ENCODE peak calls at places on chromosome 1, in four cellular contexts. P is sigmoid colon, G is SK-N-SH, C is stomach. J is an unnamed sample.

GRCh38 chr1:158101944-158102343 is 78.8 kb upstream of the CD1D start:
- DNase-seq in P (no peak), G (no peak), C (no peak), J (no peak)

GRCh38 chr1:76433528-76433927 is 359.0 kb downstream of the ST6GALNAC3 start:
- DNase-seq in P (no peak), G (no peak), C (no peak), J (no peak)

GRCh38 chr1:234486858-234487830 is 8.2 kb upstream of the TARBP1 start:
- DNase-seq in P (no peak), G (peak; percentile 34), C (peak; percentile 38), J (peak; percentile 58)

GRCh38 chr1:205226868-205227583 is 720 bp upstream of the TMCC2 start:
- DNase-seq in P (no peak), G (peak; percentile 39), C (no peak), J (peak; percentile 47)

GRCh38 chr1:243470492-243470891 is 214.7 kb downstream of the SDCCAG8 start:
- DNase-seq in P (no peak), G (no peak), C (no peak), J (no peak)

GRCh38 chr1:45979778-45980176 is 152.7 kb downstream of the PIK3R3 start:
- DNase-seq in P (no peak), G (no peak), C (no peak), J (no peak)

GRCh38 chr1:177923441-177923840 is 46.4 kb downstream of the SEC16B start:
- DNase-seq in P (no peak), G (no peak), C (no peak), J (no peak)

GRCh38 chr1:53069265-53069662 is 7.3 kb downstream of the PODN start:
- DNase-seq in P (peak; percentile 52), G (peak; percentile 26), C (no peak), J (no peak)

GRCh38 chr1:223792046-223792445 is 53.7 kb downstream of the TP53BP2 start:
- DNase-seq in P (no peak), G (no peak), C (no peak), J (no peak)

GRCh38 chr1:116486424-116486823 is 84.4 kb downstream of the CD58 start:
- DNase-seq in P (no peak), G (no peak), C (no peak), J (no peak)
- TF ChIP-seq EP300 in P (no peak), G (no peak), C (no peak), J (no peak)

DNA sequence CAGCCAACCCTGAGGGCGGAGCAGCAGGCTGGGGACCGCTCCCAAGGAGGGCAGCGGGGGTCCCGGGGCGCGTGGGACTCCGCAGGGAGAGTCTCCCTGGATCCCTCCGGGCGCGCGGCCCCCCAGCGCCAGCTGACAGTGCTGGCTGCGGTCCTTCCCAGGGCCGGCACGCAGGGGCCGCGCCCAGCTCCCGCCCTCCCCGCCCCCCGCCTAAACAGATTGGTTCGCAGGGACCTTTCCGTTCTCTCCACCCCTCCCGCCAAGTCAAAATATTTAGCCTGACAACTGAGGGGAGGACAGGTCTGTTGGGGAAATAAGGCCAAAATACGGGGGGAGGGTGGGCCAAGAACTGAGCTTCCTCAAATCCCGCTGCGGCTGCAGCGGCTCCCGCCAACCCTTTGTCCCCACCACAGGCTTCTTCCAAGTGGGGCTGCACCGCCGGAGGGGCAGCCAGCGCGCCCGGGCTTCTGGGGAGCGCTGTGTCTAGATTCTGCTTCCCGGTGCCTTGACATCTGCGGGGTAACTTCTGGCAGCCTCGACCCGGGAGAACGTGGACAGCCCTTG is at the start of gene INSRR:
- DNase-seq in P (no peak), G (peak; percentile 73), C (no peak), J (no peak)
- H3K4me1 ChIP-seq in P (peaks cover 29% of the 10 kb centered on the region), G (peaks cover 3% of the 10 kb centered on the region), C (peaks cover 30% of the 10 kb centered on the region), J (peaks cover 2% of the 10 kb centered on the region)

GRCh38 chr1:32321712-32322291 is 14.2 kb downstream of the MARCKSL1 start:
- DNase-seq in P (peak; percentile 14), G (no peak), C (peak; percentile 88), J (no peak)
- TF ChIP-seq EP300 in P (no peak), G (no peak), C (no peak), J (no peak)

DNA sequence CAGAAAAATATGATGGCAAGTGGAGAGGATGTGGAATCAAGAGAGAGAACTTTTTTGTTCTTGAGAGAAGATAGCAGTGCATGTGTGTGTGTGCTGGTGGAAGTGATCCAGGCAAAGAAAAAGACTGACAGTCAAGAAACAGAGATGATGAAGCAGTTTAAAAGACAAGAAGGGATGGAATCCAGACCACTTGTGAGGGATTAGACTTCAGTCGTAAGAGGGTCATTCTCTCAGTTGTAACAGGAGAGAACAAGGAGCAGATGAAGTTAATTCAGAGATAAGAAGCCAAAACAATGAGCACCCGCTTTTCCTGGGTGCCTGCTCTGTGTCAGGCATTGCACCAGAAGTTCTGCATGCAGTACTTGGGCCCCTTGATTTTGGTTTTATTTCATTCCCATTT is 76.6 kb downstream of the RNF220 start:
- DNase-seq in P (no peak), G (no peak), C (no peak), J (no peak)
- H3K4me1 ChIP-seq in P (peaks cover 14% of the 10 kb centered on the region), G (no peaks in the 10 kb centered on the region), C (no peaks in the 10 kb centered on the region), J (no peaks in the 10 kb centered on the region)

DNA sequence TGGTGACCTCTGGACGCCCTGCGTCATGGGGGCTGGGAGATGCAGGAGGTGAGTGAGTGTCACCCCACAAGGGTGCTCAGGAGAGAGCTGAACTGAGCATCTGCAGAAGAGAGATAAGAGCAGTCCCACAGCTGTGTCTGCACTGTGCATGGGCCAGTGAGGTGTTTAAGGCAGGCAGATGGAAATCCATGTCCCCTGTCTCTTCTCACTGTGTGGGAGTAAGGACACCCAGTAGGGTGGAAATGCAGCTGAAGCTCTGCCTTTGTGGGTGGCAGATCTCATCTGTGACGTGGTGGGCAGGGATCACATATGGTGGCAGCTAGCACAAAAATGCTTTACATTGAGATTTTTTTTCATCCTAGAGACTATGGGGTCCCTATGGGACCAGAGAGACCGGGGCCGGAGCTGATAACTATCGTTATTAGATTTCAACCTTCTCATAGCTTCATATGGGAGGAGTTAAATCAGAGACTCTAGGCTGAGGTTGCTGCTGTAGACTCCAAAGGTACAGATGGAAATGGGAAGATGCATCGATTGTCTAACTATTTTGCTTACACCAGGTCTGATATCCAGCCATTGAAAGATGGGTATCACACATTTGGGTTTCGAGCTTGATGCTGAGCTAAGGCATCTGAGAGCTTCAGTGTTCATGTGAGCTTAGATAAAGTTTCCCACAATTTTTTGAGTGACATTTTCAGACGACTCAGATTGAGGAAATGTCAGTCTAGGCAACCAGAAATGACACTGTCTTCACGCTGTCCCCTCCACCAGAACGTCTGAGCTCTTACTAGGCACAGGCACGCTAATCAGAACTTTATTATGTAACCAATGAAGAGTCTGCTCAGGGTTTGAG is 65.3 kb upstream of the PSEN2 start:
- DNase-seq in P (no peak), G (peak; percentile 21), C (no peak), J (no peak)
- TF ChIP-seq EP300 in P (no peak), G (no peak), C (no peak), J (no peak)

DNA sequence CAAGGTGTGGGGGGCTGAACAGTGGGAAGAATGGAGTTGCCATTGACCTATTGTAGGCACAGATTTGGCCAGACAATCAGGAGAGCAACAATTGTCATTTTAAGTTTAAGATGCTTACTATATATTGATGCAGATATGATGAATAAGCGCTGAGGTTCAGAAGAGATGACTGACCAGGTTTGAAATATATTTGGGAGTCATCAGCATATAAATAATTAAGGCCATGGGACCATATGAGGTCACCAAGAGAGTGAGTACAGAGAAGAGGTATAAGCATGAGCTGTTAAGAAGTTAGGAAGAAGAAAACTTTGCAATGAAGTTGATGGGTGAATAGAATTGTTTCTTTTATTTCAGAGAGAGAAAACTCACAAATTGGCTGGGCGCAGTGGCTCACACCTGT is 4.5 kb upstream of the GADD45A start:
- DNase-seq in P (no peak), G (no peak), C (no peak), J (no peak)
- H3K4me1 ChIP-seq in P (peaks cover 15% of the 10 kb centered on the region), G (peaks cover 18% of the 10 kb centered on the region), C (no peaks in the 10 kb centered on the region), J (peaks cover 3% of the 10 kb centered on the region)

GRCh38 chr1:15443281-15443680 is 5.0 kb downstream of the CTRC start:
- DNase-seq in P (no peak), G (no peak), C (no peak), J (no peak)

GRCh38 chr1:15442759-15443158 is 4.5 kb downstream of the CTRC start:
- DNase-seq in P (no peak), G (no peak), C (no peak), J (no peak)

GRCh38 chr1:15445390-15446122 is 7.3 kb downstream of the CTRC start:
- DNase-seq in P (no peak), G (no peak), C (no peak), J (no peak)

GRCh38 chr1:15446212-15446611 is 8.0 kb downstream of the CTRC start:
- DNase-seq in P (no peak), G (no peak), C (no peak), J (no peak)

DNA sequence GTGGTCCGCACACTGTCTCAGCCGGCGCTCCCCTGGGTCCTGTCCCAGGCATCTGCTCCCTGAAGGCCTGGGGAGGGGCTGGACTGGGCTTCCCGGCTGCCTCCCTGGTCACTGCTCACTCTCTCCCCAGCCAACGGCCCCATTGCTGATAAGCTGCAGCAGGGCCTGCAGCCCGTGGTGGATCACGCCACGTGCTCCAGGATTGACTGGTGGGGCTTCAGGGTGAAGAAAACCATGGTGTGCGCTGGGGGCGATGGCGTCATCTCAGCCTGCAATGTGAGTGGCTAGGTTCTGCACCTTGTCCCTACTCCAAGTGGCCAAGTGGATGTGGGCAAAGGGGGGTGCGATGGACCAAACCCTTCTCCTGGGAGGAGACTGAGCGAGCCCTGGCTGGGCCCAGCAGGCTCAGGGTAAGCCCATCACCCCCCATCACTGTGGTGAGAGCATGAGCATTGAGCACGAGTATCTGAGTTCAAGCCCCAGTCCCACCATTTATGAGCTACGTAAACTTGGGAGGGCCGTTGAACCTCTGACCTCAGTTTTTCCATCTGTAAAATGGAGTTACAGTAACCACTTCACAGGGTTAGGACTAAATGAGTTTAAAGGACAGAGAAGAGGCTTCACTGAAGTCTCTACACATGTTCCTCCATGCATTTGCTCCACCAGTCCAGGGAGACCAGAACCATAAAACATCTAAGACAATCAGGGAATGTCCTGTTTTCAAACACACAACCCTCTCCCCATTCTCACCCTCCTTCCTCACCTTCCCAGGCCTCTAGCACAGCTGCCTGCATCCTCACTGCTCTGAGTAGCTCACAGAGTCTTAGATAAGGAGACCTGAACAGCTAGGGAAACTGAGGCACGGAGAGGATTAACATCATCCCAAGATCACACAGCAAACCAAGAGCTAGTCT is 6.5 kb downstream of the CTRC start:
- DNase-seq in P (no peak), G (no peak), C (no peak), J (no peak)
- TF ChIP-seq EP300 in P (no peak), G (no peak), C (no peak), J (no peak)

GRCh38 chr1:244836598-244836997 is 1.1 kb downstream of the COX20 start:
- DNase-seq in P (no peak), G (no peak), C (no peak), J (no peak)
- H3K4me1 ChIP-seq in P (peaks cover 67% of the 10 kb centered on the region), G (peaks cover 13% of the 10 kb centered on the region), C (peaks cover 19% of the 10 kb centered on the region), J (peaks cover 4% of the 10 kb centered on the region)

J was measured in ovary.